ENCODE peak calls at places on chromosomes 16 and 17, in seven cellular contexts. H is colonic mucosa, G is stomach, V is GM23248, A is dorsolateral prefrontal cortex, M is neuronal stem cell, U is SJSA1. Y is an unnamed sample.

GRCh38 chr16:84228321-84228838 is 11.4 kb downstream of the KCNG4 start:
- DNase-seq in U (peak), G (no peak), M (peak), H (peak), V (peak), A (peak), Y (no peak)

GRCh38 chr16:83023640-83024039 is 396.9 kb downstream of the CDH13 start:
- DNase-seq in A (no peak), U (peak), V (no peak), M (no peak), H (no peak), G (no peak), Y (no peak)

GRCh38 chr17:56752263-56752662 is 81.5 kb downstream of the C17orf67 start:
- DNase-seq in H (no peak), G (no peak), A (no peak), M (no peak), U (peak), V (peak), Y (no peak)

GRCh38 chr17:8673621-8674020 is 43.1 kb upstream of the MYH10 start:
- DNase-seq in H (no peak), A (no peak), V (peak), U (no peak), G (no peak), M (no peak), Y (no peak)

GRCh38 chr17:82590881-82591539 is 57.2 kb downstream of the WDR45B start:
- DNase-seq in M (no peak), V (no peak), U (no peak), G (no peak), H (no peak), A (no peak), Y (no peak)

GRCh38 chr17:5610956-5611355 is 26.6 kb upstream of the NLRP1 start:
- DNase-seq in A (no peak), U (no peak), V (no peak), H (no peak), M (no peak), G (no peak), Y (no peak)

GRCh38 chr16:82368041-82368440 is 198.0 kb upstream of the MPHOSPH6 start:
- DNase-seq in A (peak), H (peak), G (peak), M (no peak), V (peak), U (peak), Y (peak)

GRCh38 chr16:87353613-87354012 is 30.0 kb downstream of the FBXO31 start:
- DNase-seq in G (no peak), A (no peak), U (no peak), H (no peak), V (no peak), M (no peak), Y (peak)

GRCh38 chr16:2478273-2478672 is 3.3 kb downstream of the TBC1D24 start:
- DNase-seq in M (no peak), V (no peak), G (no peak), H (no peak), U (no peak), A (no peak), Y (no peak)

GRCh38 chr16:67666032-67666537 is 465 bp downstream of the ENKD1 start:
- DNase-seq in V (peak), U (no peak), H (no peak), G (no peak), A (no peak), M (no peak), Y (peak)

GRCh38 chr17:34051046-34051445 is 204.0 kb upstream of the CCL2 start:
- DNase-seq in A (no peak), V (no peak), H (no peak), G (no peak), U (no peak), M (no peak), Y (no peak)

GRCh38 chr17:66915204-66915611 is 49.3 kb upstream of the CACNG4 start:
- DNase-seq in G (peak), V (peak), M (no peak), H (peak), A (no peak), U (peak), Y (peak)

GRCh38 chr16:88128556-88128955 is 177.3 kb downstream of the BANP start:
- DNase-seq in A (no peak), U (no peak), M (no peak), G (no peak), H (no peak), V (no peak), Y (no peak)

GRCh38 chr16:1538804-1539520 is 5.5 kb downstream of the TMEM204 start:
- DNase-seq in G (no peak), M (no peak), U (no peak), A (no peak), V (no peak), H (no peak), Y (no peak)

GRCh38 chr16:11390573-11391495 is 45.6 kb downstream of the RMI2 start:
- DNase-seq in H (no peak), U (no peak), V (no peak), A (no peak), G (no peak), M (no peak), Y (peak)

GRCh38 chr16:24701521-24701951 is 27.9 kb upstream of the TNRC6A start:
- DNase-seq in U (peak), G (no peak), V (peak), A (no peak), H (no peak), M (no peak), Y (no peak)

GRCh38 chr16:25126820-25127232 is 15.3 kb downstream of the LCMT1 start:
- DNase-seq in V (peak), U (peak), A (peak), G (no peak), H (peak), M (no peak), Y (peak)

GRCh38 chr16:78183437-78183836 is 84.0 kb downstream of the WWOX start:
- DNase-seq in G (no peak), H (no peak), M (no peak), V (no peak), A (no peak), U (no peak), Y (no peak)

GRCh38 chr16:87661561-87661960 is 59.3 kb downstream of the JPH3 start:
- DNase-seq in G (no peak), V (peak), A (no peak), H (no peak), U (peak), M (peak), Y (no peak)

GRCh38 chr17:79794659-79795511 is 2.0 kb downstream of the CBX8 start:
- DNase-seq in H (no peak), G (no peak), A (no peak), U (no peak), V (no peak), M (no peak), Y (no peak)

GRCh38 chr16:26454102-26454501 is 612.6 kb upstream of the C16orf82 start:
- DNase-seq in G (no peak), M (no peak), V (peak), U (no peak), A (no peak), H (no peak), Y (no peak)

GRCh38 chr16:2152695-2153506 is 2.7 kb upstream of the TRAF7 start:
- DNase-seq in M (no peak), V (peak), G (peak), U (no peak), H (peak), A (no peak), Y (peak)

GRCh38 chr16:10835281-10835931 is 16.8 kb upstream of the TVP23A start:
- DNase-seq in M (no peak), V (no peak), U (no peak), H (no peak), A (no peak), G (no peak), Y (no peak)

GRCh38 chr16:23597003-23597756 is 1.1 kb upstream of the NDUFAB1 start:
- DNase-seq in V (peak), H (no peak), U (peak), A (no peak), G (no peak), M (no peak), Y (peak)

GRCh38 chr17:1174490-1174889 is 5.3 kb downstream of the ABR start:
- DNase-seq in H (no peak), M (no peak), A (no peak), V (no peak), U (no peak), G (no peak), Y (no peak)

GRCh38 chr16:69925311-69925710 is 25.8 kb upstream of the CLEC18A start:
- DNase-seq in H (no peak), M (no peak), G (no peak), U (no peak), V (no peak), A (no peak), Y (no peak)

GRCh38 chr16:69926241-69926640 is 24.9 kb upstream of the CLEC18A start:
- DNase-seq in A (no peak), M (no peak), G (no peak), H (no peak), V (no peak), U (no peak), Y (no peak)

GRCh38 chr16:69924777-69925191 is 26.4 kb upstream of the CLEC18A start:
- DNase-seq in G (no peak), A (peak), V (peak), H (no peak), M (no peak), U (peak), Y (peak)

GRCh38 chr16:69922200-69922599 is 28.9 kb upstream of the CLEC18A start:
- DNase-seq in U (no peak), G (no peak), V (no peak), A (no peak), M (no peak), H (no peak), Y (no peak)

DNA sequence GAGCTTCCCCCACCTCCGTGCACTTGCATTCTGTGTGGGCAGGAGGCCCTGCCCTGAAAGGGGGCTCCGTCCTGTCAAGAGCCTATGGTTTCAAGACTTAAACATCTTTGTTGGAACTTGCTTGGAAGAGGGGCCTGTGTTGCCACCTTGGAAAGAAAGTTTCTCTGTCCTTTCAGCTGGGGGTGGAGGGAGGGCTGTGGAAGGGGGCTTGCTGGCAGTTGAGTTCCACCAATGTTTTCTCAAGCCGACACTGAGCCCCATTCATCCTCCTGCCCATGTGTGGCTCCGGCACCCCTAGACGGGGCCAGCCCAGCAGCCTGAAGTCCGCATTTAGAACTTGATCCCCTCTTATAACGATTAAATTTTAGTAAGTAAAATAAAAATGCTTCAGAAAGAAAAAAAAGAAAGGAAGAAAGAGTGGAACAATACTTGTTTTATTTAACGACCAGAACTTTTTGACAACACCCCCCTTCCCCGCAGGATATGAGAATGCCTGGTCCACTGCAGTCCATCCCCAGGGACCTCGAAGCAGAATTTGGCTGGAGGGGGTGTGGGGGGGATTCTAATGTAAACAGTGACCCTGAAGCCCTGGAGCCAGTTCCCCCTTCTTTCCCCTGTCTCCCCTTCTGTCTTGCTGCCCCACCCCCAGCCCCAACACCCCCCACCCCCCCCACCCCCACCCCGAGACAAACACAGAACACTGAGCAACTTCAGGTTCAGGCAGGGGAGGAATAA is 26.9 kb upstream of the CLEC18A start:
- DNase-seq in A (no peak), H (no peak), U (no peak), M (no peak), V (peak), G (no peak), Y (no peak)
- H3K27ac ChIP-seq in A (peak), H (no peak), U (no peak), M (no peak), V (peak), G (peak), Y (no peak)

DNA sequence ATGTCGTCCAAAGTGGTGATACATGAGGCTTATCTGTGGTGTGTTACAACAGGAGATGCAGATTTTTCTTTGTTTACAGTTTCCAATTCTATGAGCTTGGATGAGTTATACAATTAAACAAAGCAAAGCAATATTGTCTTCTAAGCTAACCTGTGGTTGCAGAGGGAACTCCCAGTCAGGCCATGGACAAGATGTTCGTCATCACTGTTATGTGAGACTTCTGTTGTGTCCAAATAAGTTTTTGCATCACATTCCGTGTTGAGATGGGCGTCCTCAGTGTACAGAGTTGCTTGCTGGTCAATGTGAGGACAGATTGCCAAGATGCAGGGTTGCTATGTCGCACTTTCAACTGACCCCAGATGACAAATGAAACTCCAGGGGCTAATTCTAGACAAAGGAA is 189.3 kb downstream of the IRF8 start:
- DNase-seq in A (no peak), H (no peak), U (peak), G (no peak), M (no peak), V (no peak), Y (no peak)
- H3K27ac ChIP-seq in A (no peak), H (no peak), U (no peak), G (no peak), M (no peak), V (no peak), Y (no peak)

DNA sequence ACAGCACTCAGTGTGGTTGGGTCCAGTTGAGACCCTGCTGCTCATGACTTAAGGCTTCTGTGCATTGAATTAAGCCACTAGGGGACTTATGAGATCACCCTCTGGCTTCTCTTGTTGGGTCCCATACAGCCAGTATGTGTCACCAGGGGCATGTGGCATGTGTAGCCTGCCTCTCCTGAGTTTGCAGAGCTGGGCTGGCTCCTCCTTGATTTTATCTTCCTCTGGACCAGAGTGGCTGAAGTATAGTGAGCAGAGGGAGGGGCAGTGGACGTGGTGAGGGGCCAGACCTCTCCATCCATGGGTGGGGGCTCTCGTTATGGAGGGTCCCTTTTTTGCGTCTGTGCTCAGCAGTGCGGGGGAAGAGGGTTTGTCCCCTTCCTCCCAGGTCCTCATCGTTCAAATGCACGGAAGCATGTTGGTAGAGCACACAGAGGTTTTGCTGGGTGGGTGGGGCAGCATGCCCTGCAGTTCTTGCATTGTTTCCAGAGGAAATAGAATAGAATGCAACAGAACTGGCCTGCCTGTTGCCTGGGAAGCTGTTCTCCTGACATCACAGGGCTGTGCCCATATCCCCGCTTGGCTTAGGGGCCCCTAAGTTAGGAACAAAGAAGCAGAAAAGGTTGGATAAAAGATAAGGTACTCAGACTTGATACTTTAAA is 77.4 kb downstream of the SPECC1 start:
- DNase-seq in V (no peak), M (no peak), H (no peak), U (no peak), A (no peak), G (no peak), Y (no peak)
- H3K27ac ChIP-seq in V (no peak), M (no peak), H (no peak), U (no peak), A (peak), G (no peak), Y (no peak)

GRCh38 chr17:15403276-15403939 is 62.0 kb upstream of the TEKT3 start:
- DNase-seq in G (no peak), M (no peak), U (no peak), H (no peak), V (peak), A (no peak), Y (no peak)
- H3K27ac ChIP-seq in G (peak), M (no peak), U (no peak), H (no peak), V (no peak), A (no peak), Y (no peak)

GRCh38 chr17:57860414-57860999 is 10.7 kb upstream of the MRPS23 start:
- DNase-seq in M (no peak), V (peak), G (no peak), H (no peak), A (no peak), U (no peak), Y (no peak)

GRCh38 chr17:57862410-57862989 is 12.7 kb upstream of the MRPS23 start:
- DNase-seq in A (no peak), M (no peak), U (no peak), G (no peak), H (no peak), V (no peak), Y (no peak)

GRCh38 chr17:57861000-57861736 is 11.3 kb upstream of the MRPS23 start:
- DNase-seq in A (no peak), U (peak), G (peak), H (peak), M (no peak), V (peak), Y (peak)

GRCh38 chr17:57862990-57863667 is 13.3 kb upstream of the MRPS23 start:
- DNase-seq in U (no peak), A (peak), V (no peak), G (no peak), H (no peak), M (no peak), Y (no peak)

DNA sequence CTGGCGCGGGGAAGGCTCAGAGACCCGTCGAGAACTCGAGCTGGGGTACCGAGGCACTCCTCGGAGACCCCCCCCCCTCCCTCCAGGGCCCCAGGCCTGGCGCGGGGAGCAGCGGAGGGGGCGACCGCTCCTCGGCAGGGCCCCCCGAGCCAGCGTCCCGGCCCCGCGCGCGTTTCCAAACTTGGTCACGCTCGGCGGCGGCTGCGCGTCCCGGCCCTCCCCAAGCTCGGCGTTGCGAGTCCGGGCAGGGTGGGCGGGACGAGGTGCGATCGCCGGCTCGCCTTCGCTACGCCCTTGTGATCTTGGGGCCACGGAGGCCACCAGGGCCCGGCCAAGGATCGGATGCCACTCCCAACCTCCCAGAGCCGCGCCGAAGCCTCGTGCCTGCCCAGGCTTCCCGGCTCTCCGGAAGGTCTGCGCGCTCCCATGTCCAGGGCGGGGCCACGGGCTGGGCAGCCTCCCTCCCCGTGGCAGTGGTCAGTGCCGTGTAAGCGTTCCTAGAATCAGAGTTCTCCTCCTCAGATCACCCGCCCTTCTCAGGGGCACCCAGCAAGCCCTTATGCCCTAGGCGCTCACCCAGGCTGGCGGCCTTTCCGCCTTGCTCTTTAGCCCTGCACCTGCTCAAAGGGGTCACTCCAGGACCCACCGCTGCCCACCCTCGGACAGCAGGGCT is 12.0 kb upstream of the MRPS23 start:
- DNase-seq in M (no peak), U (peak), G (peak), A (peak), H (peak), V (peak), Y (peak)
- H3K27ac ChIP-seq in M (no peak), U (peak), G (peak), A (peak), H (peak), V (no peak), Y (peak)

DNA sequence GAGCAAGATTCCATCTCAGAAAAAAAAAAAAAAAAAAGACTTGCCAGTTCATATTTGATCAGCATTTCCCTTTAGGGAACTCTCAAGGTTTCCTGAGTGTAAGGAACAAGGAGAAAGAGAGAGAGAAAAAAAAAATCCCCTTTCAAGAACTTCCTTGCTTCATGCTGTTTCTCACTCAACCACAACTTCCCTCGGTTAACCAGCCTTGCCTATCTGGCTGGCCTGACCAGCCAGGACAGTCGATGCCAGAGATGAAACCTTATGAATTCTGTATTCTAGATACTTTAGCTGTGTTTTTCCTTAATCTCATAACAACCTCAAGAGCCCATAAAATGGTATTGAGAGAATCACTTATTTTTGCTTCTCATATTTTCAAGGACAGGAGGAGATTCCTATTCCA is 2.6 kb upstream of the N4BP1 start:
- DNase-seq in V (no peak), H (no peak), U (no peak), G (peak), A (no peak), M (no peak), Y (no peak)
- H3K27ac ChIP-seq in V (no peak), H (peak), U (no peak), G (peak), A (peak), M (no peak), Y (no peak)

GRCh38 chr17:59538195-59538909 is 27.1 kb upstream of the DHX40 start:
- DNase-seq in V (no peak), H (no peak), M (no peak), U (no peak), A (no peak), G (no peak), Y (no peak)
- H3K27ac ChIP-seq in V (no peak), H (no peak), M (no peak), U (no peak), A (no peak), G (no peak), Y (no peak)

Y was measured in pancreas.